ENCODE peak calls at places on chromosomes 16 and 17, in four cellular contexts. W is GM12878, O is WTC11, N is K562. T is an unnamed sample.

GRCh38 chr16:29806641-29807425 is 504 bp downstream of the MAZ start:
- DNase-seq in W (no peak), O (peak), N (peak), T (peak)

GRCh38 chr17:21286066-21286770 is 1.7 kb downstream of the MAP2K3 start:
- DNase-seq in W (no peak), O (no peak), N (no peak), T (peak)

GRCh38 chr17:1710807-1711553 is 803 bp upstream of the TLCD2 start:
- DNase-seq in W (no peak), O (peak), N (no peak), T (no peak)

GRCh38 chr17:67322039-67322787 is 44.2 kb downstream of the PSMD12 start:
- DNase-seq in W (no peak), O (peak), N (no peak), T (peak)

GRCh38 chr16:85173981-85174751 is 61.9 kb upstream of the CIBAR2 start:
- DNase-seq in W (no peak), O (no peak), N (no peak), T (peak)

GRCh38 chr17:75241996-75242460 is 19.4 kb downstream of the GGA3 start:
- DNase-seq in W (no peak), O (no peak), N (no peak), T (no peak)

GRCh38 chr17:75832164-75832651 is 12.0 kb downstream of the UNC13D start:
- DNase-seq in W (no peak), O (no peak), N (no peak), T (no peak)

GRCh38 chr16:13921328-13921727 is 1.4 kb downstream of the ERCC4 start:
- DNase-seq in W (no peak), O (no peak), N (no peak), T (no peak)

GRCh38 chr17:77846531-77847085 is 111.9 kb upstream of the TNRC6C start:
- DNase-seq in W (no peak), O (no peak), N (no peak), T (no peak)

GRCh38 chr16:21302454-21302853 is 24.4 kb upstream of the CRYM start:
- DNase-seq in W (no peak), O (no peak), N (no peak), T (no peak)

GRCh38 chr17:1865252-1866037 is 35.6 kb downstream of the RPA1 start:
- DNase-seq in W (no peak), O (peak), N (peak), T (peak)

GRCh38 chr16:72850863-72851262 is 197.1 kb downstream of the ZFHX3 start:
- DNase-seq in W (no peak), O (no peak), N (no peak), T (no peak)

GRCh38 chr16:26816266-26816665 is 250.5 kb upstream of the C16orf82 start:
- DNase-seq in W (no peak), O (no peak), N (no peak), T (no peak)

GRCh38 chr17:330993-331701 is 21.5 kb downstream of the RPH3AL start:
- DNase-seq in W (no peak), O (no peak), N (no peak), T (no peak)

GRCh38 chr17:46815474-46816353 is 2.8 kb downstream of the WNT3 start:
- DNase-seq in W (no peak), O (no peak), N (no peak), T (no peak)

GRCh38 chr16:4496305-4496704 is 20.1 kb downstream of the HMOX2 start:
- DNase-seq in W (no peak), O (no peak), N (no peak), T (no peak)

GRCh38 chr17:31629696-31630470 is 229.2 kb downstream of the COPRS start:
- DNase-seq in W (no peak), O (no peak), N (no peak), T (no peak)

GRCh38 chr17:38747385-38748328 is 479 bp downstream of the PCGF2 start:
- DNase-seq in W (no peak), O (peak), N (peak), T (peak)

GRCh38 chr17:44599298-44600175 is 42.3 kb downstream of the FZD2 start:
- DNase-seq in W (no peak), O (no peak), N (peak), T (no peak)

GRCh38 chr17:4594406-4595349 is 10.3 kb downstream of the SMTNL2 start:
- DNase-seq in W (no peak), O (peak), N (peak), T (peak)

GRCh38 chr16:4272114-4272954 is 489 bp downstream of the TFAP4 start:
- DNase-seq in W (no peak), O (peak), N (peak), T (peak)

GRCh38 chr17:83195330-83196087 is 116.1 kb downstream of the METRNL start:
- DNase-seq in W (no peak), O (no peak), N (peak), T (no peak)

DNA sequence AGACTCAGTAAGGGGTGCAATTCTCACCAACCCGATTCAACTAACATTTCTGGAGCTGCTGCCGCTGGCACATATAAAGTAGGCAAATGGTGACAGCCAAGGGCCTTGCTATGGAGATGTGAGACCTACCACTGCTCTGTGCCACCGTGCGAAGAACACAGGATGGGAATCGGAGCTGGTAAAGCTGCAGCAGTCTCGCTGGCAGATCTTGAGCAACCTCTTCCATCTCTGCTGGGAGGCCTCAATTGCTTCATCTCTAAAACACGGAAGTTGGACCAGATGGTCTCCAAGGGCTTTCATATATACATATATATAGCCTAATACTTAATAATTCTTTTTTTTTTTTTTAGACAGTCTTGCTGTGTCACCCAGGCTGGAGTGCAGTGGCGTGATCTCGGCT is 128.9 kb upstream of the RCVRN start:
- DNase-seq in W (no peak), O (no peak), N (no peak), T (no peak)
- TF ChIP-seq USF1 in W (no peak), O (no peak), N (no peak), T (no peak)

GRCh38 chr17:34765291-34765690 is 185.9 kb downstream of the TMEM132E start:
- DNase-seq in W (no peak), O (no peak), N (no peak), T (no peak)
- TF ChIP-seq USF1 in W (no peak), O (no peak), N (no peak), T (no peak)

DNA sequence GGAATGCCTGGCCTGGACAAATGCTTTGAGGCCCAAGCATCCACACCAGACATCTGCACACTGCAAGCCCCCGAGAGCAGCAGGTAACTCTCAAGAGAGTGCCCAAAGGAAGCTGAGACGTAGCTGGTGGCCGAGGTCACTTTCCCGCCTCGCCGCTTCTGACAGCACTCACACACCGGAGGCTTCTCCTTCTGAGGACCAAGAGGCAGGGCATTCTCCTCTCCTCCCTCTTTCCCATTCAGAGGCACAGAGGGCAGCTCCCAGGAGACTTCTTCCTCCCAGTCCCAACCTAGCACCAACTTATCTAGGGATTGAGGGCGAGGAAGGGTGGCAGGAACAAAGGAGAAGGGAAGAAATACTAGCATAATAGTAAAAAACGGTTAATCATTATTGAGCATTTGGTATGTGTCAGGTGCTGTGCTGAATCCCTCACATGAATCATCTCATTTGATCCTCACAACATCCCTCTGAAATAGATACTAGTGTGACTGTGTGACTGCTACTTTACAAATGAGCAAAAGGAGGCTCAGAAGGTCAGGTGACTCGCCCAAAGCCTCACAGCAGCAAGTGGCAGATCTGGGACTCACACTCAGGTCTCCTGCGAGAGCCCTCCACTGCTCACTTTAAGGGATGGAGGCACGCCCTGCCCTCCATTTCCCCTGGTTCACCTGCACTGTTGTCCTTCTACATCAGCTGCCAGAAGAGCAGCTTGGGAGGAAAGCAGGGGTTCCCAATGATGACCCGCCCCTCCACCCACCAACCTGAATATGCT is 41.8 kb downstream of the MYO18A start:
- DNase-seq in W (no peak), O (no peak), N (no peak), T (no peak)
- TF ChIP-seq USF1 in W (peak), O (peak), N (no peak), T (no peak)

GRCh38 chr17:16933317-16934132 is 38.4 kb downstream of the TNFRSF13B start:
- DNase-seq in W (no peak), O (peak), N (no peak), T (no peak)
- TF ChIP-seq USF1 in W (no peak), O (no peak), N (no peak), T (no peak)

GRCh38 chr17:32688221-32688620 is 188.7 kb downstream of the MYO1D start:
- DNase-seq in W (no peak), O (no peak), N (no peak), T (no peak)
- TF ChIP-seq USF1 in W (no peak), O (no peak), N (no peak), T (no peak)

GRCh38 chr17:80792373-80792781 is 199.3 kb upstream of the CHMP6 start:
- DNase-seq in W (no peak), O (no peak), N (no peak), T (no peak)
- TF ChIP-seq USF1 in W (no peak), O (no peak), N (no peak), T (no peak)

GRCh38 chr16:1615761-1616160 is 3.6 kb downstream of the CRAMP1 start:
- DNase-seq in W (no peak), O (no peak), N (no peak), T (no peak)

GRCh38 chr16:1614226-1615102 is 2.3 kb downstream of the CRAMP1 start:
- DNase-seq in W (no peak), O (peak), N (peak), T (peak)

GRCh38 chr16:1621851-1622250 is 9.7 kb downstream of the CRAMP1 start:
- DNase-seq in W (no peak), O (no peak), N (no peak), T (no peak)

GRCh38 chr16:1619976-1620375 is 7.8 kb downstream of the CRAMP1 start:
- DNase-seq in W (no peak), O (no peak), N (no peak), T (no peak)

DNA sequence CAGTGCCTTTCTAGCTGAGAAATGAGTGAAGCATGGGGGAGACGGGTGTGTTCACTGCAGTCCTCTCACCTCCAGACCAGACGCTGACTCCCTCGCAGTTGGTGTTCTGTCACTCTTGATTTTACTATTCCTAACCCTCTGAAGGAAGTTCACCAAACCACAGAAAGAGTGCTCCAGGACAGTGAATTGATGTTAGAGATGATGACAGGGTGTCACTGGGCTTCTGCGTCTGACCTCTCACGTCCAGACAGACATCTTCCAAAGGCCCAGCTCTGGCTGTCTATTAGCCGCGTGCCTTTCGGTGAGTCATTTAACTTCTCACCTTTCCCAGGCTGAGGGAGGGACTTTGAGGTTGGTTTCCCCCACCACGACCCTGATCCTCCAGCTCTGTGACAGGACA is 8.2 kb downstream of the CRAMP1 start:
- DNase-seq in W (no peak), O (no peak), N (no peak), T (no peak)
- TF ChIP-seq USF1 in W (no peak), O (no peak), N (no peak), T (no peak)

GRCh38 chr16:11588321-11589244 is 1.9 kb upstream of the LITAF start:
- DNase-seq in W (no peak), O (no peak), N (no peak), T (no peak)
- TF ChIP-seq USF1 in W (no peak), O (no peak), N (no peak), T (no peak)

GRCh38 chr16:70395345-70395901 is 43.5 kb downstream of the ST3GAL2 start:
- DNase-seq in W (no peak), O (peak), N (peak), T (peak)
- TF ChIP-seq USF1 in W (no peak), O (no peak), N (no peak), T (no peak)